ENCODE peak calls at places on chromosomes 5 and 9, in five cellular contexts. M is tibial artery, I is GM12865, A is T-helper 2 cell, P is fibroblast of gingiva. W is an unnamed sample.

GRCh38 chr5:8864053-8864452 is 681.8 kb downstream of the SEMA5A start:
- DNase-seq in M (no peak), I (peak; percentile 63), A (no peak), P (peak; percentile 34), W (no peak)

GRCh38 chr9:135565141-135565628 is 3.6 kb downstream of the PAEP start:
- DNase-seq in M (no peak), I (no peak), A (no peak), P (no peak), W (no peak)

GRCh38 chr9:137589441-137590122 is 730 bp downstream of the ZMYND19 start:
- DNase-seq in M (no peak), I (peak; percentile 40), A (no peak), P (no peak), W (no peak)

GRCh38 chr9:21317956-21318923 is 13.1 kb upstream of the IFNA5 start:
- DNase-seq in M (no peak), I (peak; percentile 57), A (no peak), P (peak; percentile 31), W (no peak)

GRCh38 chr5:7801898-7802614 is 48.9 kb downstream of the CFAP90 start:
- DNase-seq in M (no peak), I (no peak), A (no peak), P (no peak), W (no peak)

GRCh38 chr9:134549336-134549735 is 92.3 kb upstream of the COL5A1 start:
- DNase-seq in M (no peak), I (no peak), A (no peak), P (no peak), W (no peak)

GRCh38 chr9:97307091-97307490 is 368 bp upstream of the CCDC180 start:
- DNase-seq in M (peak; percentile 57), I (peak; percentile 58), A (no peak), P (peak; percentile 57), W (no peak)

GRCh38 chr9:122506964-122507363 is 3.6 kb upstream of the OR1J2 start:
- DNase-seq in M (no peak), I (no peak), A (no peak), P (no peak), W (no peak)

GRCh38 chr5:11324521-11325289 is 563.7 kb upstream of the DAP start:
- DNase-seq in M (no peak), I (no peak), A (no peak), P (no peak), W (no peak)

GRCh38 chr9:111037744-111038335 is 430 bp downstream of the LPAR1 start:
- DNase-seq in M (peak; percentile 25), I (peak; percentile 75), A (no peak), P (peak; percentile 40), W (no peak)

GRCh38 chr5:97224112-97224750 is 41.2 kb upstream of the RIOK2 start:
- DNase-seq in M (no peak), I (no peak), A (no peak), P (peak; percentile 44), W (no peak)

GRCh38 chr5:14871573-14872069 is at the start of gene ANKH:
- DNase-seq in M (peak; percentile 69), I (peak; percentile 84), A (peak; percentile 76), P (peak; percentile 77), W (peak; percentile 31)

GRCh38 chr9:105242062-105242461 is 2.4 kb upstream of the SLC44A1 start:
- DNase-seq in M (no peak), I (no peak), A (no peak), P (no peak), W (no peak)

GRCh38 chr5:60092671-60093422 is 199.3 kb upstream of the PDE4D start:
- DNase-seq in M (no peak), I (no peak), A (no peak), P (peak; percentile 11), W (no peak)